ENCODE peak calls at places on chromosome 9, in five cellular contexts. One of them, this sample, is unnamed. For H3K27me3 and H3K4me1, the result is how much of the 10 kb centered on the place peaks cover.

GRCh38 chr9:130623466-130623865 is 40.9 kb upstream of the PRDM12 start:
- DNase-seq in HCT116: no peak
- DNase-seq in transverse colon: no peak
- DNase-seq in suprapubic skin: no peak
- DNase-seq in left lung: no peak
- DNase-seq in this sample: no peak

GRCh38 chr9:91659529-91660294 is 236.1 kb upstream of the NFIL3 start:
- DNase-seq in HCT116: peak
- DNase-seq in transverse colon: no peak
- DNase-seq in suprapubic skin: no peak
- DNase-seq in left lung: no peak
- DNase-seq in this sample: no peak

GRCh38 chr9:97518909-97519307 is 17.4 kb downstream of the TMOD1 start:
- DNase-seq in HCT116: no peak
- DNase-seq in transverse colon: peak
- DNase-seq in suprapubic skin: no peak
- DNase-seq in left lung: no peak
- DNase-seq in this sample: peak

GRCh38 chr9:129655142-129655541 is 10.3 kb upstream of the PRRX2 start:
- DNase-seq in HCT116: no peak
- DNase-seq in transverse colon: no peak
- DNase-seq in suprapubic skin: no peak
- DNase-seq in left lung: no peak
- DNase-seq in this sample: no peak

GRCh38 chr9:87793292-87793691 is 67.4 kb downstream of the CTSL start:
- DNase-seq in HCT116: no peak
- DNase-seq in transverse colon: no peak
- DNase-seq in suprapubic skin: no peak
- DNase-seq in left lung: no peak
- DNase-seq in this sample: no peak

GRCh38 chr9:79572891-79573696 is 1.3 kb downstream of the TLE4 start:
- DNase-seq in HCT116: no peak
- DNase-seq in transverse colon: peak
- DNase-seq in suprapubic skin: peak
- DNase-seq in left lung: peak
- DNase-seq in this sample: peak

GRCh38 chr9:76302947-76303550 is 91.2 kb downstream of the RFK start:
- DNase-seq in HCT116: peak
- DNase-seq in transverse colon: no peak
- DNase-seq in suprapubic skin: no peak
- DNase-seq in left lung: no peak
- DNase-seq in this sample: no peak

GRCh38 chr9:134525841-134526797 is 115.5 kb upstream of the COL5A1 start:
- DNase-seq in HCT116: no peak
- DNase-seq in transverse colon: no peak
- DNase-seq in suprapubic skin: no peak
- DNase-seq in left lung: peak
- DNase-seq in this sample: no peak

GRCh38 chr9:133945314-133945975 is 46.7 kb downstream of the VAV2 start:
- DNase-seq in HCT116: no peak
- DNase-seq in transverse colon: no peak
- DNase-seq in suprapubic skin: no peak
- DNase-seq in left lung: peak
- DNase-seq in this sample: no peak

GRCh38 chr9:28024616-28025147 is 451.4 kb upstream of the C9orf72 start:
- DNase-seq in HCT116: no peak
- DNase-seq in transverse colon: no peak
- DNase-seq in suprapubic skin: no peak
- DNase-seq in left lung: no peak
- DNase-seq in this sample: no peak

GRCh38 chr9:121886759-121887485 is 206.2 kb downstream of the TTLL11 start:
- DNase-seq in HCT116: no peak
- DNase-seq in transverse colon: no peak
- DNase-seq in suprapubic skin: no peak
- DNase-seq in left lung: no peak
- DNase-seq in this sample: peak

GRCh38 chr9:127208416-127208815 is 56.2 kb upstream of the GARNL3 start:
- DNase-seq in HCT116: no peak
- DNase-seq in transverse colon: no peak
- DNase-seq in suprapubic skin: no peak
- DNase-seq in left lung: no peak
- DNase-seq in this sample: no peak
- H3K27me3 ChIP-seq in HCT116: under half
- H3K27me3 ChIP-seq in transverse colon: under half
- H3K27me3 ChIP-seq in suprapubic skin: under half
- H3K27me3 ChIP-seq in left lung: under half
- H3K27me3 ChIP-seq in this sample: under half

GRCh38 chr9:21684831-21685362 is 117.5 kb upstream of the MTAP start:
- DNase-seq in HCT116: peak
- DNase-seq in transverse colon: no peak
- DNase-seq in suprapubic skin: no peak
- DNase-seq in left lung: no peak
- DNase-seq in this sample: no peak
- H3K4me1 ChIP-seq in HCT116: half or more
- H3K4me1 ChIP-seq in transverse colon: under half
- H3K4me1 ChIP-seq in suprapubic skin: under half
- H3K4me1 ChIP-seq in left lung: under half
- H3K4me1 ChIP-seq in this sample: under half

GRCh38 chr9:34591091-34591910 is 1.8 kb upstream of the CNTFR start:
- DNase-seq in HCT116: peak
- DNase-seq in transverse colon: peak
- DNase-seq in suprapubic skin: peak
- DNase-seq in left lung: peak
- DNase-seq in this sample: peak
- H3K27me3 ChIP-seq in HCT116: under half
- H3K27me3 ChIP-seq in transverse colon: half or more
- H3K27me3 ChIP-seq in suprapubic skin: under half
- H3K27me3 ChIP-seq in left lung: half or more
- H3K27me3 ChIP-seq in this sample: half or more

DNA sequence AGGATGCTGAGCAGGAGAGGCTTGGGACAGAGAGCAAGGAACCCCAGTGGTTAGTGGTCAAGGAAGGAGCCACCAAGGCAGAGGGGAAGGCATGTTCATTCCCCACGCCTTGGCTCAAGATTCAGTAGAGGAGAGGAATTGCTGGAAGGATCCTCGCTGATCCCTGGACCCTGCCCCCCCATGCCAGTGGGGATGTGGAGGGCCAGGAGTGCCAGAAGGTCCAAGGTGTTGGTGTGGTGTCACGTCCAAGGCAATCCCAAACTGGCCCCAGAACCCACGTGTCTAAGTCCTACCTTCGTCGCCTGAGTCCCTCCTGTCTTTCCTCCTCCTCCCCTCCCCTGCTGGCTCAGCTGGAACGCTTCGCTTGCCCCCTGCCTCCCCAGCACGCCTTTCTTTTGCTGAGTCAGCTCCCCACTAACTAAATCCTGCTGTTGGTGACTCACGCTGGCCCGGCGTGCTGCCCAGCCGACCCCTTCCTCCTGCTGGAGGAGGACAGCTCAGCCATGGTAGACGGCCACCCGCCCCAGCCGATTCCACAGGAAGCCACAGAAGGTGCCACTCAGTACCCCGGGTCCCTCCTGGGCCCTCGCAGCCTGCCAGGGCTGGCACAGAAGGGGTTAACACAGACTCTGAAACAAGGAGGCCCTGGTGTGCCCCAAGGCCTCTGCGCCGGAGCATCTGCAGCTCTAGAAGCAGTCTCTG is 37.6 kb upstream of the ORM1 start:
- DNase-seq in HCT116: no peak
- DNase-seq in transverse colon: no peak
- DNase-seq in suprapubic skin: peak
- DNase-seq in left lung: peak
- DNase-seq in this sample: no peak
- H3K4me1 ChIP-seq in HCT116: under half
- H3K4me1 ChIP-seq in transverse colon: under half
- H3K4me1 ChIP-seq in suprapubic skin: half or more
- H3K4me1 ChIP-seq in left lung: under half
- H3K4me1 ChIP-seq in this sample: under half